ENCODE peak calls at places on chromosome 21, in nine cellular contexts. C, I, P, A, D, J, T, B and F are unnamed samples. For H3K9me3, the result is how much of the 10 kb centered on the place peaks cover.

GRCh38 chr21:33801424-33802405 is 113.9 kb downstream of the ATP5PO start:
- DNase-seq in P (no peak), J (no peak), T (no peak), A (peak), I (peak), C (no peak), B (no peak), D (no peak), F (peak)

GRCh38 chr21:43020771-43021170 is 46.4 kb downstream of the PKNOX1 start:
- DNase-seq in D (no peak), J (no peak), A (no peak), I (no peak), C (no peak), P (no peak), T (no peak), B (no peak), F (no peak)

GRCh38 chr21:30718239-30718909 is at the start of gene KRTAP21-3:
- DNase-seq in J (no peak), C (no peak), B (no peak), A (no peak), T (no peak), I (no peak), P (no peak), D (no peak), F (no peak)

GRCh38 chr21:29125979-29126378 is 4.5 kb upstream of the MAP3K7CL start:
- DNase-seq in B (no peak), T (no peak), I (no peak), A (no peak), C (peak), P (no peak), J (no peak), D (no peak), F (no peak)

GRCh38 chr21:33712022-33712803 is 69.9 kb downstream of the ITSN1 start:
- DNase-seq in P (no peak), A (no peak), J (no peak), B (no peak), T (no peak), I (no peak), C (no peak), D (no peak), F (no peak)

GRCh38 chr21:39384674-39385298 is 35.9 kb upstream of the HMGN1 start:
- DNase-seq in C (no peak), T (no peak), J (no peak), B (no peak), P (no peak), D (no peak), I (no peak), A (peak), F (no peak)

GRCh38 chr21:16287060-16287459 is 557.3 kb downstream of the USP25 start:
- DNase-seq in P (no peak), C (no peak), J (no peak), I (no peak), B (no peak), D (no peak), T (no peak), A (no peak), F (no peak)

GRCh38 chr21:46468110-46468774 is 9.6 kb downstream of the DIP2A start:
- DNase-seq in P (no peak), B (no peak), J (no peak), T (no peak), C (no peak), I (no peak), D (no peak), A (no peak), F (no peak)

GRCh38 chr21:36097427-36098230 is 27.8 kb downstream of the CBR1 start:
- DNase-seq in A (no peak), B (no peak), C (no peak), J (no peak), T (no peak), I (no peak), P (no peak), D (no peak), F (no peak)

GRCh38 chr21:15730484-15731242 is 881 bp downstream of the USP25 start:
- DNase-seq in A (no peak), T (no peak), I (no peak), B (no peak), D (no peak), C (no peak), J (no peak), P (peak), F (no peak)

GRCh38 chr21:20802201-20802600 is 196.0 kb upstream of the NCAM2 start:
- DNase-seq in J (no peak), I (no peak), B (no peak), C (no peak), D (no peak), T (no peak), P (no peak), A (no peak), F (no peak)

GRCh38 chr21:42469272-42469671 is 26.8 kb downstream of the RSPH1 start:
- DNase-seq in I (no peak), D (no peak), T (no peak), B (no peak), A (peak), C (no peak), P (no peak), J (no peak), F (no peak)

GRCh38 chr21:39387461-39388037 is 38.7 kb upstream of the HMGN1 start:
- DNase-seq in P (peak), A (peak), I (peak), D (peak), C (peak), J (peak), B (peak), T (peak), F (peak)

GRCh38 chr21:35265170-35265877 is 216.2 kb upstream of the RUNX1 start:
- DNase-seq in B (no peak), T (no peak), I (peak), D (no peak), A (no peak), C (no peak), P (no peak), J (no peak), F (no peak)

GRCh38 chr21:34690041-34690792 is 21.4 kb downstream of the CLIC6 start:
- DNase-seq in D (no peak), J (no peak), C (no peak), P (no peak), B (no peak), I (no peak), A (no peak), T (no peak), F (peak)

GRCh38 chr21:34888569-34889286 is 160.4 kb downstream of the RUNX1 start:
- DNase-seq in A (peak), D (peak), J (peak), C (peak), I (peak), T (peak), B (peak), P (peak), F (peak)

GRCh38 chr21:16588433-16588860 is 858.7 kb downstream of the USP25 start:
- DNase-seq in A (no peak), J (peak), B (peak), D (no peak), T (peak), P (no peak), I (peak), C (no peak), F (peak)

GRCh38 chr21:28754127-28754611 is 238.5 kb downstream of the LTN1 start:
- DNase-seq in P (no peak), D (no peak), J (peak), A (no peak), I (no peak), T (no peak), C (no peak), B (no peak), F (no peak)

GRCh38 chr21:34870246-34870645 is 178.9 kb downstream of the RUNX1 start:
- DNase-seq in P (no peak), B (no peak), T (no peak), A (no peak), C (peak), D (no peak), J (no peak), I (no peak), F (no peak)

GRCh38 chr21:35614412-35614901 is 445.9 kb downstream of the SETD4 start:
- DNase-seq in C (no peak), T (no peak), D (no peak), A (no peak), P (no peak), I (no peak), B (no peak), J (no peak), F (no peak)

GRCh38 chr21:41016472-41016871 is 151.5 kb upstream of the BACE2 start:
- DNase-seq in J (no peak), A (no peak), C (no peak), I (no peak), B (no peak), D (no peak), T (no peak), P (no peak), F (no peak)

GRCh38 chr21:46500224-46500861 is 41.7 kb downstream of the DIP2A start:
- DNase-seq in T (no peak), D (no peak), P (peak), A (peak), I (peak), J (no peak), B (no peak), C (no peak), F (no peak)

GRCh38 chr21:41974752-41975053 is 20.9 kb upstream of the C2CD2 start:
- DNase-seq in J (no peak), P (peak), T (no peak), A (no peak), I (no peak), D (no peak), B (no peak), C (peak), F (peak)

GRCh38 chr21:28885853-28886177 is 106.9 kb downstream of the LTN1 start:
- DNase-seq in D (no peak), A (no peak), T (peak), B (no peak), P (no peak), C (no peak), I (no peak), J (no peak), F (no peak)

DNA sequence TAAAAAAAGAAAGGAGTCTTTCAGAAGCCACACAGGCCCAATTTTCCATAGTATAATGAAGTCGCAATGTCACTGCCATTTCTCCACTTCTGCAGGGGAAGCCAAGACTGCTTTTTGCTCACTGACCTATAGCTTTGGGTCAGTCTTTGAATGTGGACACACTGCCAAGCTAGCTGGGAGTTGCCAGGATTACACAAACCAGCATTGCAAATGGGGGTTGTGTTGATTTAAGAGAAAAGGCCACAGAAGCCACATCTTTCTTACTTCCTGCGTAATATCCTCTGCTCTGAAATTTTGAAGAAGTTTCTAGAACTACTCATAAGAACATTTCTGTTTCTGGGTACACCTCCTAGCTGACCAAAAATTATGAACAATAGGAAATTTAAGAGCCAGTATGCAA is 45.8 kb upstream of the SAMSN1 start:
- DNase-seq in C (no peak), J (no peak), I (no peak), A (no peak), T (peak), D (no peak), P (no peak), B (no peak), F (peak)
- TF ChIP-seq EP300 in C (no peak), J (no peak), I (no peak), A (no peak), T (peak), D (no peak), P (no peak), B (no peak), F (no peak)

GRCh38 chr21:32172106-32172505 is 106.7 kb downstream of the MIS18A start:
- DNase-seq in J (no peak), D (no peak), B (no peak), C (no peak), A (no peak), I (no peak), T (no peak), P (no peak), F (no peak)
- TF ChIP-seq POLR2A in J (no peak), D (no peak), B (no peak), C (no peak), A (no peak), I (no peak), T (no peak), P (no peak), F (no peak)

GRCh38 chr21:7951854-7952519 is 2569.4 kb upstream of the TPTE start:
- DNase-seq in A (no peak), I (no peak), C (no peak), B (no peak), T (no peak), P (no peak), D (no peak), J (no peak), F (no peak)
- H3K9me3 ChIP-seq in A (under half), I (under half), C (half or more), B (half or more), T (under half), P (under half), D (half or more), J (under half), F (under half)

DNA sequence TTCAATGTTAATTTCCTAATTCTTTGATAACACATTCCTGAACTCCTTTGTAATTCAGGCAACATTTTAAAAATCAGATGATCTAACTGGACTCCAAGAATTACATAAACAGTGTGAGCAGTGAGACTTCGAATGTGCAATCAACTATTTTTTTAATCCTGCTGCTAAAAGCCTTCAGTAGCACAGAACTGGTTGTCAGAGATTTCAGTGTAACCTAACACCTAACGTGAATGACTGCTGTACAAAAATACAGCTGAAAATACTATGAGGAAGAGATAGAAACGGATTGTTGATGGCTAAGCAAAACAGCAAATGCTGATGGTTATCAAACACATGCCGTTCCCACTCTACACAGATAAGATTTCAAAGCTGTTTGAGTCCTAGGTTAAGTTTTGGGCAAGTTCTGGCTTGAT is 46.1 kb downstream of the APP start:
- DNase-seq in C (no peak), T (no peak), P (no peak), D (no peak), I (no peak), B (no peak), A (no peak), J (no peak), F (no peak)
- TF ChIP-seq EP300 in C (no peak), T (no peak), P (no peak), D (no peak), I (no peak), B (no peak), A (no peak), J (no peak), F (no peak)

GRCh38 chr21:37513383-37513782 is 146.8 kb downstream of the DYRK1A start:
- DNase-seq in A (no peak), D (no peak), T (no peak), I (no peak), P (no peak), J (no peak), B (no peak), C (no peak), F (no peak)

GRCh38 chr21:37514038-37514665 is 147.6 kb downstream of the DYRK1A start:
- DNase-seq in P (no peak), J (no peak), A (no peak), C (no peak), B (no peak), D (no peak), I (no peak), T (no peak), F (no peak)

GRCh38 chr21:37508341-37508740 is 141.8 kb downstream of the DYRK1A start:
- DNase-seq in A (no peak), I (no peak), B (no peak), T (no peak), J (no peak), C (no peak), P (no peak), D (no peak), F (no peak)

GRCh38 chr21:37509802-37510393 is 143.3 kb downstream of the DYRK1A start:
- DNase-seq in J (no peak), C (no peak), D (no peak), P (no peak), I (no peak), T (no peak), B (no peak), A (no peak), F (no peak)

GRCh38 chr21:37511848-37512247 is 145.3 kb downstream of the DYRK1A start:
- DNase-seq in P (no peak), D (no peak), B (no peak), I (no peak), A (no peak), C (no peak), T (no peak), J (no peak), F (no peak)
- TF ChIP-seq POLR2A in P (no peak), D (no peak), B (no peak), I (no peak), A (no peak), C (no peak), T (no peak), J (no peak), F (no peak)

GRCh38 chr21:9758888-9759287 is 762.5 kb upstream of the TPTE start:
- DNase-seq in B (peak), D (no peak), C (peak), A (no peak), T (no peak), P (no peak), J (no peak), I (no peak), F (no peak)
- H3K9me3 ChIP-seq in B (under half), D (half or more), C (under half), A (half or more), T (under half), P (under half), J (under half), I (under half), F (under half)

GRCh38 chr21:45412491-45412890 is 7.5 kb downstream of the COL18A1 start:
- DNase-seq in I (no peak), B (peak), D (no peak), J (no peak), P (no peak), A (no peak), T (no peak), C (no peak), F (no peak)

GRCh38 chr21:45412909-45413581 is 8.1 kb downstream of the COL18A1 start:
- DNase-seq in P (no peak), D (no peak), T (no peak), A (no peak), I (no peak), J (no peak), C (no peak), B (peak), F (no peak)

GRCh38 chr21:45415188-45415942 is 10.4 kb downstream of the COL18A1 start:
- DNase-seq in I (no peak), J (no peak), D (no peak), A (no peak), T (no peak), C (no peak), P (no peak), B (peak), F (no peak)

GRCh38 chr21:45414396-45415187 is 9.6 kb downstream of the COL18A1 start:
- DNase-seq in C (no peak), D (no peak), I (no peak), B (peak), A (no peak), T (no peak), J (no peak), P (no peak), F (no peak)

GRCh38 chr21:45413922-45414321 is 9.0 kb downstream of the COL18A1 start:
- DNase-seq in P (no peak), J (no peak), C (no peak), I (no peak), A (no peak), B (peak), T (no peak), D (no peak), F (no peak)
- TF ChIP-seq EP300 in P (no peak), J (no peak), C (no peak), I (no peak), A (no peak), B (no peak), T (no peak), D (no peak), F (no peak)

GRCh38 chr21:45327458-45328197 is 39.9 kb upstream of the POFUT2 start:
- DNase-seq in D (no peak), P (no peak), T (no peak), C (no peak), J (no peak), B (peak), A (no peak), I (no peak), F (no peak)
- TF ChIP-seq POLR2A in D (no peak), P (no peak), T (no peak), C (no peak), J (no peak), B (no peak), A (no peak), I (no peak), F (no peak)